ENCODE peak calls at places on chromosomes 1 and 21, in five cellular contexts. One of them, this sample, is unnamed.

GRCh38 chr1:205934788-205935187 is 8.5 kb downstream of the SLC26A9 start:
- DNase-seq in Right ventricle myocardium inferior: no peak
- DNase-seq in AG08395: no peak
- DNase-seq in RWPE1: peak
- DNase-seq in substantia nigra: no peak
- DNase-seq in this sample: no peak

GRCh38 chr1:21572735-21573277 is 63.6 kb downstream of the ALPL start:
- DNase-seq in Right ventricle myocardium inferior: no peak
- DNase-seq in AG08395: no peak
- DNase-seq in RWPE1: no peak
- DNase-seq in substantia nigra: no peak
- DNase-seq in this sample: no peak

GRCh38 chr1:235873045-235873444 is 6.3 kb upstream of the LYST start:
- DNase-seq in Right ventricle myocardium inferior: no peak
- DNase-seq in AG08395: no peak
- DNase-seq in RWPE1: no peak
- DNase-seq in substantia nigra: no peak
- DNase-seq in this sample: no peak

GRCh38 chr1:110203021-110203661 is 7.0 kb upstream of the KCNC4 start:
- DNase-seq in Right ventricle myocardium inferior: no peak
- DNase-seq in AG08395: peak
- DNase-seq in RWPE1: peak
- DNase-seq in substantia nigra: peak
- DNase-seq in this sample: peak

GRCh38 chr1:71087060-71087459 is 6.2 kb upstream of the ZRANB2 start:
- DNase-seq in Right ventricle myocardium inferior: no peak
- DNase-seq in AG08395: no peak
- DNase-seq in RWPE1: no peak
- DNase-seq in substantia nigra: no peak
- DNase-seq in this sample: no peak

GRCh38 chr1:24707659-24708058 is 37.6 kb upstream of the CLIC4 start:
- DNase-seq in Right ventricle myocardium inferior: no peak
- DNase-seq in AG08395: no peak
- DNase-seq in RWPE1: no peak
- DNase-seq in substantia nigra: no peak
- DNase-seq in this sample: no peak

GRCh38 chr1:188904201-188904600 is 1573.5 kb downstream of the BRINP3 start:
- DNase-seq in Right ventricle myocardium inferior: no peak
- DNase-seq in AG08395: no peak
- DNase-seq in RWPE1: no peak
- DNase-seq in substantia nigra: no peak
- DNase-seq in this sample: peak

GRCh38 chr1:167602840-167603239 is 27.2 kb upstream of the RCSD1 start:
- DNase-seq in Right ventricle myocardium inferior: no peak
- DNase-seq in AG08395: no peak
- DNase-seq in RWPE1: no peak
- DNase-seq in substantia nigra: no peak
- DNase-seq in this sample: no peak

GRCh38 chr1:44694863-44695478 is 20.5 kb downstream of the ARMH1 start:
- DNase-seq in Right ventricle myocardium inferior: no peak
- DNase-seq in AG08395: no peak
- DNase-seq in RWPE1: no peak
- DNase-seq in substantia nigra: no peak
- DNase-seq in this sample: no peak

GRCh38 chr1:116334015-116334547 is 39.0 kb upstream of the ATP1A1 start:
- DNase-seq in Right ventricle myocardium inferior: peak
- DNase-seq in AG08395: no peak
- DNase-seq in RWPE1: peak
- DNase-seq in substantia nigra: no peak
- DNase-seq in this sample: peak

GRCh38 chr1:107147813-107148212 is 7.0 kb downstream of the NTNG1 start:
- DNase-seq in Right ventricle myocardium inferior: no peak
- DNase-seq in AG08395: no peak
- DNase-seq in RWPE1: no peak
- DNase-seq in substantia nigra: no peak
- DNase-seq in this sample: no peak

GRCh38 chr1:21313886-21314796 is 23.9 kb upstream of the ECE1 start:
- DNase-seq in Right ventricle myocardium inferior: peak
- DNase-seq in AG08395: no peak
- DNase-seq in RWPE1: no peak
- DNase-seq in substantia nigra: no peak
- DNase-seq in this sample: no peak

GRCh38 chr1:66239834-66240233 is 294.1 kb upstream of the SGIP1 start:
- DNase-seq in Right ventricle myocardium inferior: no peak
- DNase-seq in AG08395: peak
- DNase-seq in RWPE1: no peak
- DNase-seq in substantia nigra: no peak
- DNase-seq in this sample: no peak

GRCh38 chr1:39229504-39229903 is 25.0 kb downstream of the MACF1 start:
- DNase-seq in Right ventricle myocardium inferior: no peak
- DNase-seq in AG08395: no peak
- DNase-seq in RWPE1: no peak
- DNase-seq in substantia nigra: no peak
- DNase-seq in this sample: no peak

GRCh38 chr21:40471103-40471502 is 375.9 kb downstream of the DSCAM start:
- DNase-seq in Right ventricle myocardium inferior: no peak
- DNase-seq in AG08395: no peak
- DNase-seq in RWPE1: no peak
- DNase-seq in substantia nigra: no peak
- DNase-seq in this sample: no peak

GRCh38 chr1:6985528-6986276 is 200.4 kb downstream of the CAMTA1 start:
- DNase-seq in Right ventricle myocardium inferior: no peak
- DNase-seq in AG08395: no peak
- DNase-seq in RWPE1: no peak
- DNase-seq in substantia nigra: no peak
- DNase-seq in this sample: no peak